ENCODE peak calls at places on chromosomes 1 and 21, in seven cellular contexts. L is fibroblast of mammary gland, F is progenitor cell of endocrine pancreas, P is heart right ventricle, G is stomach, Q is heart left ventricle, C is lower leg skin. B is an unnamed sample.

GRCh38 chr1:9592510-9593075 is 3.9 kb downstream of the TMEM201 start:
- DNase-seq in L (no peak), Q (no peak), P (no peak), C (no peak), G (no peak), F (no peak), B (no peak)

GRCh38 chr1:44826375-44827196 is 16.5 kb downstream of the PTCH2 start:
- DNase-seq in G (no peak), P (peak), F (no peak), Q (peak), L (peak), C (no peak), B (no peak)

GRCh38 chr1:164320780-164321683 is 238.0 kb upstream of the PBX1 start:
- DNase-seq in F (peak), G (peak), P (peak), L (peak), C (no peak), Q (peak), B (peak)

GRCh38 chr1:209787551-209787950 is 3.2 kb upstream of the C1orf74 start:
- DNase-seq in C (peak), P (peak), F (no peak), G (peak), L (no peak), Q (no peak), B (no peak)

GRCh38 chr1:55887103-55887712 is 672.0 kb upstream of the USP24 start:
- DNase-seq in P (no peak), Q (no peak), G (no peak), L (no peak), C (no peak), F (no peak), B (no peak)

GRCh38 chr1:99818063-99818699 is 32.0 kb upstream of the AGL start:
- DNase-seq in P (peak), L (peak), C (no peak), Q (no peak), G (no peak), F (no peak), B (no peak)

GRCh38 chr1:160629286-160630210 is 17.3 kb downstream of the SLAMF1 start:
- DNase-seq in L (no peak), C (peak), Q (peak), P (peak), F (no peak), G (peak), B (no peak)

GRCh38 chr1:7278045-7278444 is 492.8 kb downstream of the CAMTA1 start:
- DNase-seq in G (peak), C (no peak), Q (no peak), P (no peak), L (no peak), F (no peak), B (peak)

GRCh38 chr1:226649244-226649643 is 89.8 kb downstream of the ITPKB start:
- DNase-seq in L (no peak), G (no peak), C (no peak), F (no peak), Q (peak), P (no peak), B (no peak)

GRCh38 chr1:23868848-23869450 is 859 bp upstream of the FUCA1 start:
- DNase-seq in L (no peak), P (no peak), Q (no peak), C (no peak), G (no peak), F (no peak), B (no peak)

GRCh38 chr1:226276077-226276682 is 32.8 kb downstream of the LIN9 start:
- DNase-seq in Q (no peak), G (no peak), C (no peak), L (no peak), P (no peak), F (no peak), B (no peak)

GRCh38 chr1:229862017-229862774 is 204.8 kb upstream of the GALNT2 start:
- DNase-seq in C (no peak), P (no peak), F (no peak), Q (no peak), G (no peak), L (no peak), B (no peak)

GRCh38 chr1:66598670-66599069 is 64.7 kb downstream of the SGIP1 start:
- DNase-seq in L (peak), Q (no peak), P (no peak), C (no peak), F (no peak), G (no peak), B (no peak)

GRCh38 chr21:39094847-39095525 is 88.3 kb downstream of the PSMG1 start:
- DNase-seq in P (no peak), F (no peak), Q (no peak), L (peak), G (no peak), C (no peak), B (no peak)

GRCh38 chr1:230272557-230272956 is 153.6 kb downstream of the PGBD5 start:
- DNase-seq in L (no peak), P (no peak), C (no peak), F (no peak), Q (no peak), G (no peak), B (no peak)

GRCh38 chr1:203216274-203217138 is 13.0 kb downstream of the CHIT1 start:
- DNase-seq in Q (no peak), C (peak), P (peak), L (peak), F (peak), G (peak), B (no peak)

GRCh38 chr1:230090194-230090711 is 23.2 kb downstream of the GALNT2 start:
- DNase-seq in Q (no peak), C (no peak), L (peak), G (no peak), P (no peak), F (no peak), B (no peak)

GRCh38 chr1:31382379-31382989 is 9.6 kb upstream of the FABP3 start:
- DNase-seq in G (no peak), L (no peak), C (no peak), P (peak), F (no peak), Q (no peak), B (no peak)

GRCh38 chr1:21451212-21451611 is 11.3 kb downstream of the NBPF3 start:
- DNase-seq in G (no peak), L (peak), C (no peak), P (no peak), Q (no peak), F (no peak), B (no peak)

GRCh38 chr1:206753141-206753540 is 17.4 kb upstream of the IL19 start:
- DNase-seq in L (peak), F (no peak), C (no peak), Q (no peak), P (no peak), G (no peak), B (no peak)

GRCh38 chr1:29682918-29683314 is 446.6 kb downstream of the PTPRU start:
- DNase-seq in P (no peak), F (no peak), Q (no peak), L (no peak), C (no peak), G (peak), B (peak)

GRCh38 chr1:223534677-223535076 is 130.8 kb downstream of the CAPN8 start:
- DNase-seq in Q (no peak), C (no peak), F (no peak), G (no peak), P (no peak), L (no peak), B (no peak)

GRCh38 chr1:223538921-223539445 is 126.5 kb downstream of the CAPN8 start:
- DNase-seq in Q (no peak), L (no peak), C (no peak), P (no peak), F (no peak), G (no peak), B (no peak)

GRCh38 chr1:223535261-223535778 is 130.2 kb downstream of the CAPN8 start:
- DNase-seq in F (no peak), L (no peak), G (no peak), P (no peak), C (no peak), Q (no peak), B (no peak)

GRCh38 chr1:223531742-223532341 is 133.7 kb downstream of the CAPN8 start:
- DNase-seq in C (no peak), F (peak), P (no peak), L (peak), G (peak), Q (no peak), B (no peak)

DNA sequence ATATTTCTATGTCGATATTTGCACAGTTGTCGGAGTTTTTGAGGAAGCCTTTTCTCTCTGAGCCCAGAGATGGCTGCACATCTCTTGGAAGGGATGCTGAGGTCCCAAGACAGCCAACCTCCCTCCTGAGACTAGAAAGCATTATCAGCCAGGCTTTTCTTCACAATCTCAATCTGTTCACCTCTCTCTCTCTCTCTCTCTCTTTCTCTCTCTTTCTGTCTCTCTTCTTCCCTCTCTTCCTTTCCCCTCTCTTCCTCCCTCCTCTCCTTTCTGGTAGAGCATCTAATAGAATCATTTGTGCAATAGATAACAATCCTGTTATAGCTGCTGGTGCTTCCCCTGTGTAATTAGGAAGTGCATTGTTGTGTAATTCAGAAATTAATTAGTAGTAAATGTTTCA is 131.8 kb downstream of the CAPN8 start:
- DNase-seq in F (no peak), L (no peak), P (no peak), Q (no peak), C (no peak), G (no peak), B (no peak)
- TF ChIP-seq CTCF in F (no peak), L (no peak), P (no peak), Q (no peak), C (no peak), G (no peak), B (no peak)

DNA sequence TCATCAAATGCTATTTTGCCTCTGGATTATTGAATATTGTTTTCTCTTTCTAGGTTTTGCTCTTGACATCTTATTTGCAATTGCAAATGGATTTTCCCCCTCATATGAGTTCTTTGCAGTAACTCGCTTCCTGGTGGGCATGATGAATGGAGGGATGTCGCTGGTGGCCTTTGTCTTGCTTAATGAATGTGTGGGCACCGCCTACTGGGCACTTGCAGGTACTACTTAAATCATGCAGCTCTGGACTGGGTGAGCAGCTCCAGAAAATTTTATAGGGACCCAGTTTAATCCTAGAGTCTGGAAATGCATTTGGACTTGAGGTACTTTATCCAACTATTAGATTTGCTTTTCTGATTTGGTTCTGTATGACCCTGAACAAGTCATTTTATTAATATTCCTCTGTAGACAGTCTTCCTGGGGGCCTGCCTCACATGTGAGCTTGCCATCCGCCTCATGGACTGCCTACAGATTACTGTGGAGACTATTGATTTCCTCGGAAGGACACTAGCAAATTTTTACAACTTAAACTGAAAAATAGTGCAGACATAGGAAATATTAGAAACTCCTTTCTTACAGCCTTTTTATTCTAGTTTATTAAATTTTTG is 44.5 kb downstream of the SLC22A15 start:
- DNase-seq in Q (peak), C (no peak), L (peak), F (no peak), P (peak), G (peak), B (no peak)
- TF ChIP-seq CTCF in Q (peak), C (no peak), L (peak), F (peak), P (peak), G (no peak), B (peak)

GRCh38 chr1:197808843-197809242 is 33.6 kb upstream of the DENND1B start:
- DNase-seq in L (no peak), P (no peak), Q (no peak), C (no peak), G (no peak), F (no peak), B (no peak)

GRCh38 chr1:197807739-197808453 is 32.6 kb upstream of the DENND1B start:
- DNase-seq in P (no peak), C (no peak), L (no peak), Q (no peak), G (no peak), F (no peak), B (no peak)

GRCh38 chr1:197813741-197814140 is 38.5 kb upstream of the DENND1B start:
- DNase-seq in P (no peak), F (no peak), L (no peak), C (no peak), Q (no peak), G (no peak), B (no peak)

GRCh38 chr1:197811769-197812168 is 36.5 kb upstream of the DENND1B start:
- DNase-seq in L (no peak), C (no peak), Q (no peak), F (no peak), P (no peak), G (no peak), B (no peak)

GRCh38 chr1:197810812-197811211 is 35.5 kb upstream of the DENND1B start:
- DNase-seq in G (no peak), Q (no peak), P (no peak), C (no peak), L (no peak), F (no peak), B (no peak)
- TF ChIP-seq CTCF in G (no peak), Q (no peak), P (no peak), C (no peak), L (no peak), F (no peak), B (no peak)

DNA sequence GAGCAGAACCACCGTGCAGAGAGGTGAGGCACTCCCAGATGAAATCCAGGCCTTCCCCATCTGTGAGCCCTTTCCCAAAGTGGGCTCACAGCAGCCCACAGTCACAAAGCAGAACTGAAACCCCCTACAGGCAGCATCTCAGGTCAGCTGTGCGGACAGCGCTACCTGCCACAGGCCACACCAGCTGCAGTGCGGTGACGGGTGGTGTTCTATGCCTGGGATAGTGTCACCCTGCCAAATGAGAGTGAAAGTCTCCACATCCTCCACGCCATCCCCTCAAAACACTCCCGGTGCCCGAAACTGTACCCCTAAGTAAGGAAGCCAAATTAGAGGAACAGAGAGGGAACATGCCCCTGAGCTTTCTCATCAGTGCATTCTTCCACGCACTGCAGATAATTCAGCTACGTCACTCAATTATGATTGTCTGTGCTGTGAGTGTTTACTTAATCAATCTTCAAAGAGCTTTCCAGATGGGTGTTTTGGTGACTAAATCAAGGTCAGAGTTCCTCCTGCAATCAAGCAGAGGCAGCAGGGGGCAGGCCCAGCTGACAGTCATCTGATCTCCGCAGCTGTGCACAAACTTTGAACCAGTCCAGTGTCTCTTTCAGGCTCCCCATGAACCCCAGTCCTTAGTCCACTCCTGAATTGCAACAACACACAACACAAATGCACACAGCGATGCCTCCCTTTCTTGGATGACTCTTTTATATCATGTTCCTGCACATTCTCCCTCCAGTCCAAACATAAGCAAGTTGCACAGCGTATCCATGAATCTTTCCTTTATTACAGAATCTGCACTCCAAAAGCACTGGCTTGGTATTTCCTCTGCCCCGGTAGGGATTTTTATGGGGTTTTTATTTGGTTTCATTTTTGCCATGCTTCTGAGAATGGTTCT is 150.0 kb downstream of the TOMM20 start:
- DNase-seq in G (peak), P (no peak), Q (no peak), L (peak), F (no peak), C (peak), B (no peak)
- TF ChIP-seq CTCF in G (no peak), P (no peak), Q (peak), L (peak), F (no peak), C (no peak), B (peak)

DNA sequence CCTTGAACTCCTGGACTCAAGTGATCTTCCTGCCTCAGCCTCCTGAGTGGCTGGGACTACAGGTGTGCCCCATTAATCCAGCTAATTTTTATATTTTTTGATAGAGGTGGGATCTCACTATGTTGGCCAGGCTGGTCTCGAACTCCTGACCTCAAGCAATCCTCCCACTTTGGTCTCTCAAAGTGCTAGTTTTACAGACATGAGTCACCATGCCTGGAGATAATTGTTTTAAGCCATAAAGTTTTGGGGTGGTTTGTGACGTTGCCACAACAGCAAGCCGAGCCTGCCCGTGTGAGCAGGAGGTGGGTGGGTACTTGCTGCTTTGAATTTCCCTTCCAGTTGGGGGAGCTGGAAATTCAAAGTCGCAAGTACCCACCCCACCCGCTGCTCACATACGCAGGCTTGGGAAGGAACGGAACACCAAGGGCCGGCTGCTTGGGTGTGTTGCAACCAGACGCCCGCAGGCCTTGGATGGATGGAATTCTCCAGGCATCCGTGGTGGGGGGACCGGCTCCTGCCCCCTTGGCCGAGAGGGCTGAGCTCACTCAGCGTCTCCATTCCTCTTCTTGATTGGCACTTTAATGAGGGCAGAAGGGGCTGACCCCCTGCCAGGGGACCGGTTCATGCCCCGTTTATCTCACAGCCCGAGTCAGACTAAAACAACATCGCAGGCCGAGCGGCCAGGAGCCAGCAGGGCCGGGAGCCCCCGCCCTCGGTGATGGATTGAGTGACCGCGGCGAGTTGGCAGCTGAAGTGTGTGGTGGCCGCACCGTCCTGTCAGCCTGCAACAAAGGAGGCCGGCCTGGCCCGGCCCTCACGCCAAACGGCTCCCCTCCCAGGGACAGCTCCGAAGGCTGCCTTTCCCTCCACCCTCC is 78.1 kb downstream of the DHRS3 start:
- DNase-seq in G (peak), L (peak), P (peak), Q (peak), C (peak), F (peak), B (peak)
- TF ChIP-seq CTCF in G (no peak), L (peak), P (no peak), Q (no peak), C (no peak), F (no peak), B (no peak)

GRCh38 chr1:81126989-81127571 is 673.7 kb upstream of the ADGRL2 start:
- DNase-seq in F (no peak), Q (no peak), C (no peak), P (no peak), G (no peak), L (no peak), B (no peak)

GRCh38 chr1:81125672-81126071 is 675.1 kb upstream of the ADGRL2 start:
- DNase-seq in G (no peak), Q (no peak), F (no peak), C (no peak), P (no peak), L (no peak), B (no peak)

GRCh38 chr1:81129366-81129765 is 671.4 kb upstream of the ADGRL2 start:
- DNase-seq in C (no peak), F (no peak), P (no peak), Q (no peak), L (no peak), G (no peak), B (no peak)

GRCh38 chr1:81128079-81128478 is 672.7 kb upstream of the ADGRL2 start:
- DNase-seq in P (no peak), C (no peak), L (no peak), Q (no peak), F (no peak), G (no peak), B (no peak)
- TF ChIP-seq CTCF in P (no peak), C (no peak), L (no peak), Q (no peak), F (no peak), G (no peak), B (no peak)

GRCh38 chr1:155083865-155084721 is 5.5 kb downstream of the EFNA3 start:
- DNase-seq in P (peak), Q (no peak), G (no peak), C (peak), L (peak), F (no peak), B (no peak)
- TF ChIP-seq CTCF in P (no peak), Q (no peak), G (no peak), C (no peak), L (peak), F (no peak), B (no peak)